ENCODE peak calls at places on chromosomes 11 and 22, in five cellular contexts. S is LoVo; G is left cardiac atrium; E is anterior cingulate cortex; K is stimulated activated CD4-positive, alpha-beta T cell treated with anti-CD3 and anti-CD28 coated beads, Interleukin-1b, Interleukin-23, amount 100 ng/mL, for 4 hours. J is an unnamed sample.

GRCh38 chr11:121696947-121697346 is 244.2 kb upstream of the SORL1-AS1 start:
- DNase-seq in G (no peak), S (no peak), E (no peak), K (no peak), J (no peak)

GRCh38 chr22:47163481-47163875 is 401.0 kb downstream of the TBC1D22A start:
- DNase-seq in G (no peak), E (no peak), S (no peak), K (no peak), J (no peak)

GRCh38 chr22:40463017-40463631 is 92.7 kb downstream of the SGSM3 start:
- DNase-seq in G (no peak), K (no peak), E (no peak), S (no peak), J (no peak)

GRCh38 chr11:2538951-2539735 is 94.3 kb downstream of the KCNQ1 start:
- DNase-seq in E (no peak), G (peak; percentile 13), S (no peak), K (no peak), J (no peak)

GRCh38 chr11:46554205-46555162 is 39.3 kb downstream of the AMBRA1 start:
- DNase-seq in G (no peak), S (peak; percentile 85), K (no peak), E (no peak), J (peak; percentile 81)

GRCh38 chr22:27378343-27378800 is 423.2 kb downstream of the MN1 start:
- DNase-seq in K (no peak), S (no peak), G (no peak), E (no peak), J (no peak)

GRCh38 chr11:64107300-64107699 is 58.6 kb downstream of the MACROD1 start:
- DNase-seq in G (no peak), S (no peak), E (no peak), K (no peak), J (no peak)

GRCh38 chr22:17772249-17772962 is 1.9 kb downstream of the BID start:
- DNase-seq in S (no peak), K (no peak), E (no peak), G (no peak), J (no peak)

GRCh38 chr11:19200410-19201201 is 1.2 kb downstream of the CSRP3 start:
- DNase-seq in K (no peak), S (peak; percentile 58), G (no peak), E (no peak), J (peak; percentile 79)

GRCh38 chr22:32558681-32559355 is 84.2 kb downstream of the FBXO7 start:
- DNase-seq in K (no peak), E (no peak), G (peak; percentile 81), S (peak; percentile 91), J (peak; percentile 72)

GRCh38 chr11:68009391-68010000 is 631 bp upstream of the ALDH3B1 start:
- DNase-seq in S (no peak), K (no peak), G (no peak), E (no peak), J (no peak)

GRCh38 chr22:36464715-36465231 is 16.7 kb downstream of the TXN2 start:
- DNase-seq in S (no peak), G (no peak), E (no peak), K (no peak), J (no peak)

GRCh38 chr11:83070044-83070877 is 1.4 kb downstream of the RAB30 start:
- DNase-seq in G (peak; percentile 39), S (peak; percentile 59), E (no peak), K (no peak), J (peak; percentile 79)

GRCh38 chr11:119589011-119589410 is 140.0 kb downstream of the NECTIN1 start:
- DNase-seq in K (no peak), G (no peak), E (peak; percentile 76), S (no peak), J (no peak)

GRCh38 chr11:34632105-34632780 is 11.3 kb downstream of the EHF start:
- DNase-seq in S (peak; percentile 61), G (no peak), E (peak; percentile 79), K (no peak), J (no peak)

GRCh38 chr11:129723964-129724291 is 91.7 kb upstream of the TMEM45B start:
- DNase-seq in E (no peak), G (no peak), S (no peak), K (no peak), J (no peak)

GRCh38 chr11:94553938-94554337 is 10.2 kb downstream of the FUT4 start:
- DNase-seq in G (no peak), S (peak; percentile 58), K (no peak), E (no peak), J (peak; percentile 56)

GRCh38 chr22:26692215-26692614 is 34.8 kb downstream of the MIAT start:
- DNase-seq in K (no peak), S (no peak), G (no peak), E (no peak), J (no peak)

GRCh38 chr11:61189933-61190332 is 13.4 kb upstream of the PGA3 start:
- DNase-seq in E (no peak), K (no peak), G (no peak), S (no peak), J (no peak)

GRCh38 chr11:14902650-14903350 is 10.8 kb upstream of the CYP2R1 start:
- DNase-seq in G (no peak), S (peak; percentile 4), E (no peak), K (no peak), J (peak; percentile 54)

GRCh38 chr11:57312511-57313021 is 12.2 kb downstream of the TNKS1BP1 start:
- DNase-seq in S (no peak), E (no peak), K (no peak), G (no peak), J (no peak)

GRCh38 chr22:20986365-20986764 is 4.3 kb downstream of the LZTR1 start:
- DNase-seq in K (no peak), S (no peak), G (no peak), E (no peak), J (no peak)

GRCh38 chr22:38348751-38349496 is 31.7 kb upstream of the CSNK1E start:
- DNase-seq in K (no peak), G (no peak), E (no peak), S (no peak), J (no peak)

GRCh38 chr22:19292262-19293230 is 1.0 kb upstream of the CLTCL1 start:
- DNase-seq in K (peak; percentile 5), S (no peak), E (no peak), G (no peak), J (no peak)

GRCh38 chr11:1876361-1877063 is 15.2 kb downstream of the PRR33 start:
- DNase-seq in K (no peak), S (no peak), E (no peak), G (peak; percentile 58), J (no peak)

GRCh38 chr11:29963796-29964195 is 53.0 kb downstream of the KCNA4 start:
- DNase-seq in E (no peak), S (no peak), G (no peak), K (no peak), J (no peak)

GRCh38 chr11:34234086-34234740 is 123.6 kb downstream of the ABTB2 start:
- DNase-seq in G (no peak), K (peak; percentile 61), S (peak; percentile 73), E (no peak), J (peak; percentile 75)

GRCh38 chr11:119316017-119316728 is 757 bp downstream of the MCAM start:
- DNase-seq in G (peak; percentile 74), K (no peak), E (peak; percentile 81), S (no peak), J (no peak)

GRCh38 chr11:17476317-17477083 is at the start of gene ABCC8:
- DNase-seq in S (no peak), G (no peak), K (no peak), E (no peak), J (no peak)

GRCh38 chr11:82996966-82997606 is 74.6 kb downstream of the RAB30 start:
- DNase-seq in S (peak; percentile 26), E (no peak), K (no peak), G (no peak), J (peak; percentile 53)